ENCODE peak calls at places on chromosomes 12 and 14, in ten cellular contexts. B is stimulated activated CD4-positive, alpha-beta T cell treated with anti-CD3 and anti-CD28 coated beads, Interleukin-4, amount 100 ng/mL, for 1 hour; Q is effector CD8-positive, alpha-beta T cell; Z is M059J; U is B cell; J is tibial artery; R is activated gamma-delta T cell treated with Interleukin-2 at 50 U/mL for 16 hours; K is NCI-H2081 treated with DMSO at 0.1 percent for 48 hours; L is activated CD4-positive, alpha-beta T cell treated with anti-CD3 and anti-CD28 coated beads, Interleukin-2, amount 50 U/mL, for 24 hours; I is GM03348. W is an unnamed sample.

GRCh38 chr12:87082756-87083155 is 826.6 kb upstream of the MGAT4C start:
- DNase-seq in B (no peak), Q (no peak), Z (no peak), U (no peak), J (no peak), R (no peak), K (no peak), L (no peak), I (no peak), W (no peak)

GRCh38 chr12:62744551-62744950 is 190.4 kb downstream of the PPM1H start:
- DNase-seq in B (no peak), Q (no peak), Z (peak; percentile 92), U (no peak), J (no peak), R (no peak), K (no peak), L (no peak), I (no peak), W (no peak)

GRCh38 chr14:100614803-100615202 is 27.6 kb upstream of the BEGAIN start:
- DNase-seq in B (no peak), Q (no peak), Z (no peak), U (no peak), J (no peak), R (no peak), K (no peak), L (no peak), I (no peak), W (no peak)

GRCh38 chr12:58633479-58633878 is 286.8 kb downstream of the LRIG3 start:
- DNase-seq in B (no peak), Q (no peak), Z (peak; percentile 53), U (no peak), J (no peak), R (no peak), K (no peak), L (no peak), I (peak; percentile 27), W (no peak)

GRCh38 chr14:39492267-39492666 is 60.0 kb upstream of the FBXO33 start:
- DNase-seq in B (no peak), Q (no peak), Z (peak; percentile 68), U (no peak), J (no peak), R (no peak), K (no peak), L (no peak), I (peak; percentile 49), W (no peak)

GRCh38 chr12:116288735-116289134 is 11.2 kb upstream of the MED13L start:
- DNase-seq in B (no peak), Q (no peak), Z (no peak), U (no peak), J (no peak), R (no peak), K (no peak), L (no peak), I (no peak), W (no peak)

GRCh38 chr12:54437697-54438096 is 18.6 kb upstream of the ITGA5 start:
- DNase-seq in B (no peak), Q (no peak), Z (no peak), U (no peak), J (no peak), R (no peak), K (no peak), L (no peak), I (no peak), W (no peak)

GRCh38 chr12:51953925-51954324 is 2.4 kb downstream of the ACVR1B start:
- DNase-seq in B (no peak), Q (no peak), Z (no peak), U (no peak), J (no peak), R (no peak), K (no peak), L (no peak), I (no peak), W (no peak)

GRCh38 chr12:105076913-105077312 is 7.3 kb downstream of the ALDH1L2 start:
- DNase-seq in B (no peak), Q (no peak), Z (no peak), U (no peak), J (no peak), R (no peak), K (no peak), L (no peak), I (no peak), W (no peak)

GRCh38 chr12:57894577-57895292 is 46.6 kb upstream of the ATP23 start:
- DNase-seq in B (no peak), Q (no peak), Z (no peak), U (no peak), J (no peak), R (no peak), K (peak; percentile 34), L (no peak), I (no peak), W (peak; percentile 82)

W was measured in NAMALWA.